ENCODE peak calls at places on chromosomes 16 and 17, in five cellular contexts. U, S, H, C and F are unnamed samples.

GRCh38 chr17:40545660-40546059 is 19.6 kb downstream of the CCR7 start:
- DNase-seq in S (no peak), U (no peak), H (no peak), C (peak; percentile 45), F (peak; percentile 68)

GRCh38 chr17:72376486-72377345 is 255.9 kb downstream of the SOX9 start:
- DNase-seq in C (no peak), U (no peak), S (no peak), H (no peak), F (no peak)

GRCh38 chr17:73800893-73801292 is 156.6 kb upstream of the SDK2 start:
- DNase-seq in S (no peak), H (no peak), U (no peak), C (peak; percentile 43), F (no peak)

GRCh38 chr16:10922328-10923145 is 19.7 kb downstream of the DEXI start:
- DNase-seq in H (no peak), U (peak; percentile 54), S (no peak), C (no peak), F (no peak)

GRCh38 chr17:81379523-81379942 is 15.7 kb upstream of the BAHCC1 start:
- DNase-seq in H (no peak), C (peak; percentile 65), S (peak; percentile 82), U (no peak), F (no peak)

GRCh38 chr16:64982581-64982980 is 139.3 kb downstream of the CDH11 start:
- DNase-seq in H (no peak), C (no peak), U (peak; percentile 54), S (no peak), F (no peak)

GRCh38 chr16:27769561-27770222 is 219.7 kb downstream of the KATNIP start:
- DNase-seq in U (peak; percentile 56), C (no peak), S (no peak), H (no peak), F (no peak)

GRCh38 chr17:61219460-61219859 is 180.2 kb upstream of the TBX2 start:
- DNase-seq in H (no peak), S (no peak), C (no peak), U (peak; percentile 71), F (peak; percentile 77)

GRCh38 chr16:65083181-65083845 is 38.5 kb downstream of the CDH11 start:
- DNase-seq in H (no peak), C (no peak), U (peak; percentile 36), S (no peak), F (no peak)

GRCh38 chr16:71440669-71441347 is 1.0 kb downstream of the TLE7 start:
- DNase-seq in H (no peak), C (peak; percentile 76), U (no peak), S (no peak), F (no peak)

GRCh38 chr16:89187337-89188063 is 12.8 kb downstream of the SLC22A31 start:
- DNase-seq in C (peak; percentile 63), H (no peak), U (peak; percentile 41), S (no peak), F (no peak)

GRCh38 chr17:49741692-49742076 is 22.2 kb downstream of the FAM117A start:
- DNase-seq in H (no peak), S (no peak), U (no peak), C (no peak), F (no peak)

GRCh38 chr17:71460943-71461342 is 659.9 kb upstream of the SOX9 start:
- DNase-seq in H (no peak), S (no peak), C (peak; percentile 85), U (peak; percentile 50), F (no peak)

GRCh38 chr16:83854420-83854819 is 44.5 kb upstream of the MLYCD start:
- DNase-seq in U (no peak), S (no peak), C (no peak), H (no peak), F (no peak)

GRCh38 chr16:64152010-64152767 is 969.7 kb downstream of the CDH11 start:
- DNase-seq in H (no peak), U (no peak), C (no peak), S (no peak), F (no peak)

GRCh38 chr16:86726340-86726739 is 148.0 kb downstream of the FOXL1 start:
- DNase-seq in H (no peak), U (no peak), S (peak; percentile 54), C (no peak), F (no peak)

GRCh38 chr17:18166894-18167293 is 16.7 kb upstream of the ALKBH5 start:
- DNase-seq in S (no peak), H (no peak), U (no peak), C (no peak), F (no peak)

GRCh38 chr17:75979705-75980187 is 706 bp downstream of the TEN1 start:
- DNase-seq in C (no peak), S (no peak), U (no peak), H (no peak), F (no peak)

GRCh38 chr16:19168173-19169080 is at the start of gene SYT17:
- DNase-seq in H (no peak), C (no peak), S (peak; percentile 42), U (no peak), F (no peak)

GRCh38 chr17:75799402-75799801 is 14.8 kb downstream of the UNK start:
- DNase-seq in S (no peak), C (no peak), H (no peak), U (no peak), F (no peak)

GRCh38 chr17:50162466-50163254 is 3.1 kb upstream of the SGCA start:
- DNase-seq in H (no peak), S (no peak), U (no peak), C (no peak), F (no peak)

GRCh38 chr17:74368341-74369152 is 1.2 kb downstream of the GPR142 start:
- DNase-seq in C (peak; percentile 95), S (peak; percentile 54), H (peak; percentile 70), U (peak; percentile 72), F (no peak)

GRCh38 chr16:54158986-54159385 is 127.6 kb downstream of the IRX3 start:
- DNase-seq in C (no peak), U (no peak), H (no peak), S (no peak), F (no peak)

GRCh38 chr16:75401697-75402096 is 31.6 kb downstream of the CFDP1 start:
- DNase-seq in H (no peak), S (no peak), C (no peak), U (no peak), F (no peak)

GRCh38 chr17:56596741-56597494 is 3.4 kb downstream of the NOG start:
- DNase-seq in H (no peak), U (no peak), C (peak; percentile 88), S (no peak), F (no peak)

GRCh38 chr17:35314415-35315216 is 58.8 kb downstream of the SLFN11 start:
- DNase-seq in C (peak; percentile 66), H (no peak), S (no peak), U (no peak), F (no peak)

GRCh38 chr17:43125967-43126910 is 1.1 kb upstream of the BRCA1 start:
- DNase-seq in H (no peak), U (no peak), C (peak; percentile 59), S (no peak), F (no peak)

GRCh38 chr17:75124041-75124818 is 7.3 kb downstream of the NT5C start:
- DNase-seq in H (peak; percentile 40), S (peak; percentile 34), C (no peak), U (peak; percentile 78), F (no peak)

GRCh38 chr17:73089918-73090317 is 2.6 kb downstream of the SLC39A11 start:
- DNase-seq in H (no peak), S (peak; percentile 14), U (no peak), C (no peak), F (no peak)

GRCh38 chr17:63436523-63437110 is 9.5 kb downstream of the CYB561 start:
- DNase-seq in U (peak; percentile 56), H (no peak), S (no peak), C (peak; percentile 83), F (no peak)
- TF ChIP-seq CTCF in U (peak; percentile 26), H (no peak), S (no peak), C (peak; percentile 52), F (no peak)

GRCh38 chr17:69357701-69358100 is 30.8 kb upstream of the ABCA5 start:
- DNase-seq in C (peak; percentile 53), U (peak; percentile 11), S (no peak), H (no peak), F (no peak)
- H3K27ac ChIP-seq in C (no peak overlapping the region), U (no peak overlapping the region), S (no peak overlapping the region), H (no peak overlapping the region), F (no peak overlapping the region)

DNA sequence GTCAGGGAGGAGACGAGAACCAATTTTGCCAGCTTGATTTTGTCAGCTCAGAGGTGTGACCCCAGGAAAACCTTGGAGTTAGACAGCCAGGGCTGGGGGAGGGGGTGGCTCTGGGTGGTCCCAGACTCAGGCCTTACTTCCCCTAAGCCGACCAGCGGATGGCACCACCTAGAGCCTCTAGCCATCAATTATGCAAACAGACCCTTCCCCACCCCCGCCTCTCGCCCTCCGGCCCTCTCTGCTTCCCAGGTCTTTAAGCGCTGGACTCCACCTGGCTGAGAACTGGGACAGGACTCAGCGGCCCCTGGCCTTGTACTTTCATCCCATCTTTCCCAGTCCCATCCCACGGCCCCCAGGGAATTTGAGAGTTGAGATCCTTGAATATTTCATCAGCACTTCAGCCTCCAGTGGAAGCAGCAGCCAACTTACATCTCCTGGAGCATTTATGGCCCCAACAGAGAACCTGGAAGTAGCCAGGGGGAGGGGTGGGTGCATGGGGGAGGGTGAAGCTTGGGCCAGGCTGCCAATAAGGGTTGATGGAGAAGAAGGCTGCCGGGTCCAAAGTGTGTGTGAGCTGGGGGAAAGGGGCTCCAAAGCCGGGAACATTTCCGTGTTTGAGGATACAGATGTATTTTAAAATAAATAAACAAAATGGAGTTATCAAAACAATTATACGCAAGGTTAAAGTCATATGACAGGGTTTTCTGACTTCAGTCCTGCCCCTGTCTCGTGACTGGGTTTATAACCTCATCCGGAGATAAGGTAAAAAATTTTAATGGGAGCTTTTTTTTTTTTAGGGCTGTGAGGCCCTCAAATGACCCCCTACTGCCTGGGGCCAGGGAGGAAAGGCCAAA is 7.5 kb upstream of the JUP start:
- DNase-seq in U (peak; percentile 67), S (no peak), C (peak; percentile 96), H (peak; percentile 53), F (peak; percentile 70)
- H3K4me3 ChIP-seq in U (peak overlapping the region; percentile 20), S (no peak overlapping the region), C (peak overlapping the region; percentile 6), H (no peak overlapping the region), F (no peak overlapping the region)

GRCh38 chr17:79936661-79937434 is 97.6 kb upstream of the CBX4 start:
- DNase-seq in U (no peak), H (no peak), C (no peak), S (no peak), F (no peak)
- TF ChIP-seq CTCF in U (no peak), H (no peak), C (no peak), S (no peak), F (no peak)

DNA sequence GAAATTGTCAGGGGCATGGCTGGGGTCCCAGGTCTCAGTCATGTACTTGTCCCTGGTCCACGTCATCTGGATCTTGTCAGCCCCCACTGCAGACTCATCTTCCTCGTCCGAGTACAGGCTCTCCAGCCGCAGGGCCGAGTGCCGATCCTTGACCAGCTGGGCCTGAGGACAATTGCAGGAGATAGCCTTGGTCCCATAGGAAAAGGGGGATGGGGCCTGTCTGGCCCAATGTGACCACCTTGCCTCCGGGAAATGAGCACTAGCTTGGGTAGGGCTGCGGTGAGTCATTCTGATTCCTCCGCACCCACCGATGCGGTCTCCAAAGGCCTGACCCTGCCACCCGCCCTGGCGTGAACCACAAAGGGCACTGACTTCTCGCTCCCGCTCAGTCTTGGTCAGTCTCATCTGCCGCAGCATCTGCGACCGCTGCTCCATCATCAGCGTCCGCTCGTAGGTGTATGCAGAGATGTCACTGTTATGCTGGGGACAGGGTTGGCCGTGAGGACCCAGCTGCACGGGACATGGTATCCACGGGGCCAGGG is 1.5 kb upstream of the LCAT start:
- DNase-seq in H (no peak), U (no peak), C (no peak), S (no peak), F (no peak)
- H3K27ac ChIP-seq in H (no peak overlapping the region), U (no peak overlapping the region), C (no peak overlapping the region), S (peak overlapping the region; percentile 59), F (peak overlapping the region; percentile 89)